ENCODE peak calls at places on chromosomes 3 and 15, in six cellular contexts. One of them, this sample, is unnamed.

GRCh38 chr3:79551997-79552396 is 215.8 kb downstream of the ROBO1 start:
- DNase-seq in T-helper 9 cell: no peak
- DNase-seq in activated T-cell treated with anti-CD3 and anti-CD28 coated beads, Interleukin-2, amount 50 U/mL, for 4 hours: no peak
- DNase-seq in HFFc6: no peak
- DNase-seq in stimulated activated CD8-positive, alpha-beta memory T cell treated with anti-CD3 and anti-CD28 coated beads, Interleukin-7, amount 100 ng/mL, for 1 hour: no peak
- DNase-seq in left cardiac atrium: no peak
- DNase-seq in this sample: no peak

GRCh38 chr3:2098398-2099027 is at the start of gene CNTN4:
- DNase-seq in stimulated activated CD8-positive, alpha-beta memory T cell treated with anti-CD3 and anti-CD28 coated beads, Interleukin-7, amount 100 ng/mL, for 1 hour: no peak
- DNase-seq in activated T-cell treated with anti-CD3 and anti-CD28 coated beads, Interleukin-2, amount 50 U/mL, for 4 hours: no peak
- DNase-seq in T-helper 9 cell: no peak
- DNase-seq in HFFc6: no peak
- DNase-seq in left cardiac atrium: peak
- DNase-seq in this sample: no peak

GRCh38 chr3:192772495-192772894 is 45.2 kb upstream of the FGF12 start:
- DNase-seq in HFFc6: peak
- DNase-seq in T-helper 9 cell: no peak
- DNase-seq in activated T-cell treated with anti-CD3 and anti-CD28 coated beads, Interleukin-2, amount 50 U/mL, for 4 hours: no peak
- DNase-seq in left cardiac atrium: peak
- DNase-seq in stimulated activated CD8-positive, alpha-beta memory T cell treated with anti-CD3 and anti-CD28 coated beads, Interleukin-7, amount 100 ng/mL, for 1 hour: no peak
- DNase-seq in this sample: peak

GRCh38 chr3:152583913-152584312 is 251.0 kb upstream of the P2RY1 start:
- DNase-seq in activated T-cell treated with anti-CD3 and anti-CD28 coated beads, Interleukin-2, amount 50 U/mL, for 4 hours: no peak
- DNase-seq in T-helper 9 cell: no peak
- DNase-seq in HFFc6: no peak
- DNase-seq in left cardiac atrium: no peak
- DNase-seq in stimulated activated CD8-positive, alpha-beta memory T cell treated with anti-CD3 and anti-CD28 coated beads, Interleukin-7, amount 100 ng/mL, for 1 hour: no peak
- DNase-seq in this sample: no peak

GRCh38 chr3:188950832-188951489 is 220.8 kb upstream of the TPRG1 start:
- DNase-seq in left cardiac atrium: peak
- DNase-seq in T-helper 9 cell: no peak
- DNase-seq in stimulated activated CD8-positive, alpha-beta memory T cell treated with anti-CD3 and anti-CD28 coated beads, Interleukin-7, amount 100 ng/mL, for 1 hour: no peak
- DNase-seq in activated T-cell treated with anti-CD3 and anti-CD28 coated beads, Interleukin-2, amount 50 U/mL, for 4 hours: peak
- DNase-seq in HFFc6: peak
- DNase-seq in this sample: peak

GRCh38 chr15:81321667-81322066 is 2.3 kb downstream of the STARD5 start:
- DNase-seq in T-helper 9 cell: no peak
- DNase-seq in left cardiac atrium: no peak
- DNase-seq in activated T-cell treated with anti-CD3 and anti-CD28 coated beads, Interleukin-2, amount 50 U/mL, for 4 hours: no peak
- DNase-seq in stimulated activated CD8-positive, alpha-beta memory T cell treated with anti-CD3 and anti-CD28 coated beads, Interleukin-7, amount 100 ng/mL, for 1 hour: no peak
- DNase-seq in HFFc6: no peak
- DNase-seq in this sample: no peak

GRCh38 chr3:195077611-195078540 is 193.1 kb downstream of the XXYLT1 start:
- DNase-seq in activated T-cell treated with anti-CD3 and anti-CD28 coated beads, Interleukin-2, amount 50 U/mL, for 4 hours: no peak
- DNase-seq in stimulated activated CD8-positive, alpha-beta memory T cell treated with anti-CD3 and anti-CD28 coated beads, Interleukin-7, amount 100 ng/mL, for 1 hour: no peak
- DNase-seq in T-helper 9 cell: no peak
- DNase-seq in left cardiac atrium: peak
- DNase-seq in HFFc6: no peak
- DNase-seq in this sample: no peak

GRCh38 chr15:64754663-64755426 is 20.5 kb downstream of the RBPMS2 start:
- DNase-seq in activated T-cell treated with anti-CD3 and anti-CD28 coated beads, Interleukin-2, amount 50 U/mL, for 4 hours: no peak
- DNase-seq in stimulated activated CD8-positive, alpha-beta memory T cell treated with anti-CD3 and anti-CD28 coated beads, Interleukin-7, amount 100 ng/mL, for 1 hour: no peak
- DNase-seq in HFFc6: no peak
- DNase-seq in left cardiac atrium: no peak
- DNase-seq in T-helper 9 cell: no peak
- DNase-seq in this sample: no peak

GRCh38 chr3:194204036-194204792 is 68.3 kb downstream of the HES1 start:
- DNase-seq in HFFc6: no peak
- DNase-seq in stimulated activated CD8-positive, alpha-beta memory T cell treated with anti-CD3 and anti-CD28 coated beads, Interleukin-7, amount 100 ng/mL, for 1 hour: no peak
- DNase-seq in T-helper 9 cell: no peak
- DNase-seq in activated T-cell treated with anti-CD3 and anti-CD28 coated beads, Interleukin-2, amount 50 U/mL, for 4 hours: no peak
- DNase-seq in left cardiac atrium: no peak
- DNase-seq in this sample: no peak

GRCh38 chr3:30662836-30663235 is 56.4 kb downstream of the TGFBR2 start:
- DNase-seq in activated T-cell treated with anti-CD3 and anti-CD28 coated beads, Interleukin-2, amount 50 U/mL, for 4 hours: no peak
- DNase-seq in HFFc6: no peak
- DNase-seq in T-helper 9 cell: no peak
- DNase-seq in left cardiac atrium: no peak
- DNase-seq in stimulated activated CD8-positive, alpha-beta memory T cell treated with anti-CD3 and anti-CD28 coated beads, Interleukin-7, amount 100 ng/mL, for 1 hour: no peak
- DNase-seq in this sample: no peak

GRCh38 chr3:172766718-172767405 is 16.3 kb downstream of the ECT2 start:
- DNase-seq in HFFc6: no peak
- DNase-seq in T-helper 9 cell: no peak
- DNase-seq in activated T-cell treated with anti-CD3 and anti-CD28 coated beads, Interleukin-2, amount 50 U/mL, for 4 hours: no peak
- DNase-seq in left cardiac atrium: no peak
- DNase-seq in stimulated activated CD8-positive, alpha-beta memory T cell treated with anti-CD3 and anti-CD28 coated beads, Interleukin-7, amount 100 ng/mL, for 1 hour: no peak
- DNase-seq in this sample: no peak

GRCh38 chr3:187841552-187841951 is 96.3 kb upstream of the BCL6 start:
- DNase-seq in T-helper 9 cell: no peak
- DNase-seq in stimulated activated CD8-positive, alpha-beta memory T cell treated with anti-CD3 and anti-CD28 coated beads, Interleukin-7, amount 100 ng/mL, for 1 hour: no peak
- DNase-seq in activated T-cell treated with anti-CD3 and anti-CD28 coated beads, Interleukin-2, amount 50 U/mL, for 4 hours: no peak
- DNase-seq in HFFc6: peak
- DNase-seq in left cardiac atrium: no peak
- DNase-seq in this sample: no peak

GRCh38 chr3:188244395-188244861 is 90.5 kb downstream of the LPP start:
- DNase-seq in activated T-cell treated with anti-CD3 and anti-CD28 coated beads, Interleukin-2, amount 50 U/mL, for 4 hours: no peak
- DNase-seq in T-helper 9 cell: no peak
- DNase-seq in HFFc6: peak
- DNase-seq in stimulated activated CD8-positive, alpha-beta memory T cell treated with anti-CD3 and anti-CD28 coated beads, Interleukin-7, amount 100 ng/mL, for 1 hour: no peak
- DNase-seq in left cardiac atrium: no peak
- DNase-seq in this sample: no peak

GRCh38 chr3:177860236-177860635 is 663.0 kb upstream of the TBL1XR1 start:
- DNase-seq in activated T-cell treated with anti-CD3 and anti-CD28 coated beads, Interleukin-2, amount 50 U/mL, for 4 hours: no peak
- DNase-seq in T-helper 9 cell: no peak
- DNase-seq in stimulated activated CD8-positive, alpha-beta memory T cell treated with anti-CD3 and anti-CD28 coated beads, Interleukin-7, amount 100 ng/mL, for 1 hour: no peak
- DNase-seq in HFFc6: no peak
- DNase-seq in left cardiac atrium: no peak
- DNase-seq in this sample: no peak

GRCh38 chr15:29401644-29402043 is 132.0 kb upstream of the NSMCE3 start:
- DNase-seq in activated T-cell treated with anti-CD3 and anti-CD28 coated beads, Interleukin-2, amount 50 U/mL, for 4 hours: no peak
- DNase-seq in left cardiac atrium: no peak
- DNase-seq in HFFc6: no peak
- DNase-seq in T-helper 9 cell: no peak
- DNase-seq in stimulated activated CD8-positive, alpha-beta memory T cell treated with anti-CD3 and anti-CD28 coated beads, Interleukin-7, amount 100 ng/mL, for 1 hour: no peak
- DNase-seq in this sample: no peak

GRCh38 chr3:185330238-185330637 is 32.7 kb upstream of the MAP3K13 start:
- DNase-seq in left cardiac atrium: no peak
- DNase-seq in HFFc6: no peak
- DNase-seq in T-helper 9 cell: no peak
- DNase-seq in stimulated activated CD8-positive, alpha-beta memory T cell treated with anti-CD3 and anti-CD28 coated beads, Interleukin-7, amount 100 ng/mL, for 1 hour: no peak
- DNase-seq in activated T-cell treated with anti-CD3 and anti-CD28 coated beads, Interleukin-2, amount 50 U/mL, for 4 hours: no peak
- DNase-seq in this sample: no peak

GRCh38 chr15:77825143-77825542 is 192.4 kb upstream of the LINGO1 start:
- DNase-seq in HFFc6: no peak
- DNase-seq in T-helper 9 cell: no peak
- DNase-seq in stimulated activated CD8-positive, alpha-beta memory T cell treated with anti-CD3 and anti-CD28 coated beads, Interleukin-7, amount 100 ng/mL, for 1 hour: no peak
- DNase-seq in activated T-cell treated with anti-CD3 and anti-CD28 coated beads, Interleukin-2, amount 50 U/mL, for 4 hours: no peak
- DNase-seq in left cardiac atrium: no peak
- DNase-seq in this sample: no peak

GRCh38 chr3:151226088-151226563 is 23.1 kb upstream of the GPR171 start:
- DNase-seq in T-helper 9 cell: no peak
- DNase-seq in left cardiac atrium: no peak
- DNase-seq in activated T-cell treated with anti-CD3 and anti-CD28 coated beads, Interleukin-2, amount 50 U/mL, for 4 hours: no peak
- DNase-seq in HFFc6: peak
- DNase-seq in stimulated activated CD8-positive, alpha-beta memory T cell treated with anti-CD3 and anti-CD28 coated beads, Interleukin-7, amount 100 ng/mL, for 1 hour: no peak
- DNase-seq in this sample: no peak

GRCh38 chr15:95676500-95676899 is 654.0 kb upstream of the NR2F2 start:
- DNase-seq in T-helper 9 cell: no peak
- DNase-seq in stimulated activated CD8-positive, alpha-beta memory T cell treated with anti-CD3 and anti-CD28 coated beads, Interleukin-7, amount 100 ng/mL, for 1 hour: no peak
- DNase-seq in left cardiac atrium: no peak
- DNase-seq in HFFc6: no peak
- DNase-seq in activated T-cell treated with anti-CD3 and anti-CD28 coated beads, Interleukin-2, amount 50 U/mL, for 4 hours: no peak
- DNase-seq in this sample: no peak

GRCh38 chr3:119604878-119605277 is 7.2 kb downstream of the PLA1A start:
- DNase-seq in stimulated activated CD8-positive, alpha-beta memory T cell treated with anti-CD3 and anti-CD28 coated beads, Interleukin-7, amount 100 ng/mL, for 1 hour: no peak
- DNase-seq in HFFc6: peak
- DNase-seq in T-helper 9 cell: no peak
- DNase-seq in activated T-cell treated with anti-CD3 and anti-CD28 coated beads, Interleukin-2, amount 50 U/mL, for 4 hours: no peak
- DNase-seq in left cardiac atrium: no peak
- DNase-seq in this sample: no peak

GRCh38 chr15:39599871-39600270 is 19.0 kb downstream of the THBS1 start:
- DNase-seq in left cardiac atrium: no peak
- DNase-seq in HFFc6: peak
- DNase-seq in activated T-cell treated with anti-CD3 and anti-CD28 coated beads, Interleukin-2, amount 50 U/mL, for 4 hours: no peak
- DNase-seq in stimulated activated CD8-positive, alpha-beta memory T cell treated with anti-CD3 and anti-CD28 coated beads, Interleukin-7, amount 100 ng/mL, for 1 hour: no peak
- DNase-seq in T-helper 9 cell: no peak
- DNase-seq in this sample: no peak

GRCh38 chr3:166663194-166663593 is 716.9 kb downstream of the ZBBX start:
- DNase-seq in T-helper 9 cell: no peak
- DNase-seq in stimulated activated CD8-positive, alpha-beta memory T cell treated with anti-CD3 and anti-CD28 coated beads, Interleukin-7, amount 100 ng/mL, for 1 hour: no peak
- DNase-seq in activated T-cell treated with anti-CD3 and anti-CD28 coated beads, Interleukin-2, amount 50 U/mL, for 4 hours: no peak
- DNase-seq in left cardiac atrium: no peak
- DNase-seq in HFFc6: no peak
- DNase-seq in this sample: no peak

GRCh38 chr15:51341366-51342248 is at the start of gene GLDN:
- DNase-seq in stimulated activated CD8-positive, alpha-beta memory T cell treated with anti-CD3 and anti-CD28 coated beads, Interleukin-7, amount 100 ng/mL, for 1 hour: no peak
- DNase-seq in T-helper 9 cell: no peak
- DNase-seq in left cardiac atrium: peak
- DNase-seq in activated T-cell treated with anti-CD3 and anti-CD28 coated beads, Interleukin-2, amount 50 U/mL, for 4 hours: no peak
- DNase-seq in HFFc6: no peak
- DNase-seq in this sample: no peak

GRCh38 chr15:31472636-31473383 is 146.2 kb downstream of the KLF13 start:
- DNase-seq in left cardiac atrium: no peak
- DNase-seq in activated T-cell treated with anti-CD3 and anti-CD28 coated beads, Interleukin-2, amount 50 U/mL, for 4 hours: peak
- DNase-seq in stimulated activated CD8-positive, alpha-beta memory T cell treated with anti-CD3 and anti-CD28 coated beads, Interleukin-7, amount 100 ng/mL, for 1 hour: no peak
- DNase-seq in HFFc6: no peak
- DNase-seq in T-helper 9 cell: no peak
- DNase-seq in this sample: no peak